ENCODE peak calls at places on chromosome 21, in ten cellular contexts. T is body of pancreas, F is astrocyte of the cerebellum, V is adrenal gland, I is Panc1, W is fibroblast of the aortic adventitia, E is heart right ventricle, A is upper lobe of right lung, O is IMR-90, H is breast epithelium. Y is an unnamed sample.

GRCh38 chr21:42941696-42942085 is 16.3 kb upstream of the ERVH48-1 start:
- DNase-seq in T (no peak), F (no peak), V (no peak), I (no peak), W (no peak), E (no peak), A (peak; percentile 6), O (no peak), H (no peak), Y (peak; percentile 31)

GRCh38 chr21:43208561-43209332 is 39.9 kb downstream of the CRYAA start:
- DNase-seq in T (no peak), F (no peak), V (no peak), I (no peak), W (no peak), E (no peak), A (peak; percentile 49), O (no peak), H (peak; percentile 35), Y (no peak)

GRCh38 chr21:27570306-27570868 is 603.5 kb upstream of the ADAMTS5 start:
- DNase-seq in T (peak; percentile 53), F (peak; percentile 93), V (peak; percentile 36), I (no peak), W (peak; percentile 98), E (peak; percentile 31), A (no peak), O (peak; percentile 94), H (no peak), Y (peak; percentile 96)

GRCh38 chr21:44259082-44259705 is 2.5 kb downstream of the DNMT3L start:
- DNase-seq in T (no peak), F (no peak), V (no peak), I (no peak), W (no peak), E (no peak), A (no peak), O (peak; percentile 37), H (no peak), Y (no peak)

GRCh38 chr21:43585924-43586411 is 73.3 kb downstream of the HSF2BP start:
- DNase-seq in T (peak; percentile 89), F (peak; percentile 100), V (peak; percentile 90), I (peak; percentile 88), W (peak; percentile 100), E (no peak), A (no peak), O (peak; percentile 98), H (no peak), Y (peak; percentile 100)

GRCh38 chr21:46062471-46063211 is 35.3 kb upstream of the COL6A2 start:
- DNase-seq in T (no peak), F (no peak), V (no peak), I (no peak), W (no peak), E (no peak), A (no peak), O (no peak), H (no peak), Y (no peak)

GRCh38 chr21:46024983-46025860 is 43.7 kb downstream of the COL6A1 start:
- DNase-seq in T (no peak), F (no peak), V (no peak), I (no peak), W (peak; percentile 86), E (no peak), A (no peak), O (peak; percentile 67), H (no peak), Y (peak; percentile 19)

GRCh38 chr21:23016617-23017016 is 2018.4 kb downstream of the NCAM2 start:
- DNase-seq in T (no peak), F (no peak), V (no peak), I (peak; percentile 4), W (no peak), E (no peak), A (no peak), O (no peak), H (no peak), Y (no peak)

GRCh38 chr21:45304945-45305344 is 17.2 kb upstream of the POFUT2 start:
- DNase-seq in T (no peak), F (no peak), V (no peak), I (no peak), W (no peak), E (peak; percentile 9), A (no peak), O (no peak), H (no peak), Y (no peak)

GRCh38 chr21:19237603-19238002 is 834.0 kb upstream of the TMPRSS15 start:
- DNase-seq in T (no peak), F (no peak), V (no peak), I (no peak), W (no peak), E (no peak), A (no peak), O (no peak), H (no peak), Y (no peak)

GRCh38 chr21:43626390-43626789 is 32.9 kb downstream of the HSF2BP start:
- DNase-seq in T (no peak), F (no peak), V (no peak), I (no peak), W (no peak), E (no peak), A (no peak), O (peak; percentile 64), H (no peak), Y (no peak)

GRCh38 chr21:32611471-32611997 is 643 bp downstream of the CFAP298 start:
- DNase-seq in T (peak; percentile 11), F (no peak), V (peak; percentile 29), I (no peak), W (peak; percentile 11), E (peak; percentile 18), A (peak; percentile 73), O (peak; percentile 18), H (no peak), Y (peak; percentile 30)

GRCh38 chr21:21232320-21232719 is 234.1 kb downstream of the NCAM2 start:
- DNase-seq in T (no peak), F (peak; percentile 53), V (peak; percentile 43), I (peak; percentile 2), W (peak; percentile 77), E (no peak), A (no peak), O (peak; percentile 71), H (no peak), Y (no peak)

GRCh38 chr21:44887807-44888580 is 14.5 kb upstream of the PTTG1IP start:
- DNase-seq in T (no peak), F (no peak), V (peak; percentile 58), I (no peak), W (no peak), E (peak; percentile 17), A (no peak), O (no peak), H (no peak), Y (no peak)

GRCh38 chr21:24445517-24445916 is 1161.8 kb downstream of the MRPL39 start:
- DNase-seq in T (no peak), F (no peak), V (no peak), I (no peak), W (no peak), E (no peak), A (no peak), O (no peak), H (no peak), Y (no peak)

GRCh38 chr21:15222711-15223110 is 157.9 kb upstream of the NRIP1 start:
- DNase-seq in T (no peak), F (no peak), V (no peak), I (no peak), W (peak; percentile 29), E (no peak), A (no peak), O (no peak), H (no peak), Y (peak; percentile 35)
- H3K4me3 ChIP-seq in T (no peak overlapping the region), F (no peak overlapping the region), V (no peak overlapping the region), I (no peak overlapping the region), W (no peak overlapping the region), E (no peak overlapping the region), A (no peak overlapping the region), O (no peak overlapping the region), H (no peak overlapping the region), Y (no peak overlapping the region)

GRCh38 chr21:37370152-37371040 is 3.8 kb downstream of the DYRK1A start:
- DNase-seq in T (no peak), F (no peak), V (no peak), I (no peak), W (peak; percentile 65), E (no peak), A (no peak), O (peak; percentile 85), H (no peak), Y (peak; percentile 67)

GRCh38 chr21:37372127-37372731 is 5.7 kb downstream of the DYRK1A start:
- DNase-seq in T (no peak), F (no peak), V (no peak), I (no peak), W (no peak), E (no peak), A (no peak), O (no peak), H (no peak), Y (no peak)

GRCh38 chr21:37368536-37369279 is 2.1 kb downstream of the DYRK1A start:
- DNase-seq in T (no peak), F (no peak), V (peak; percentile 25), I (no peak), W (peak; percentile 58), E (no peak), A (no peak), O (peak; percentile 48), H (no peak), Y (peak; percentile 88)

GRCh38 chr21:37369307-37369854 is 2.8 kb downstream of the DYRK1A start:
- DNase-seq in T (no peak), F (no peak), V (no peak), I (no peak), W (no peak), E (no peak), A (no peak), O (no peak), H (no peak), Y (no peak)

DNA sequence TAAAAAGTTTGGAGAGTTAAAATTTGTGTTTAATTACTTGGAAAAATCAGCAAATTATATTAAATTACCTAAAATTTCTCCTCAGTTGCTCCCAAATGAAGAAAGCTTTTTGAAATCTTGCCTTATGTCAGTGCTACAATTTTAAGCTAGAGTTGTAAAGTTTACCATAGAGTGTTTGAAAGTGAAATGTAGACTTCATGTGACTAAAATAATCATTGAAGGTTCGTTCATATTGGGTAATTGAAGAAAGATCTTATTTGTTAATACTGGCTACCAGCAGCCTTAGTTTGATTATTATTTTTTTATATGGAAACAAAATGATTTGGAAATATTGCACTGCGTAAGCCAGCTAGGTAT is 4.4 kb downstream of the DYRK1A start:
- DNase-seq in T (no peak), F (no peak), V (no peak), I (no peak), W (no peak), E (no peak), A (no peak), O (no peak), H (no peak), Y (no peak)
- H3K4me3 ChIP-seq in T (no peak overlapping the region), F (no peak overlapping the region), V (no peak overlapping the region), I (no peak overlapping the region), W (peak overlapping the region; percentile 14), E (no peak overlapping the region), A (peak overlapping the region; percentile 70), O (no peak overlapping the region), H (no peak overlapping the region), Y (no peak overlapping the region)

GRCh38 chr21:34962136-34962535 is 87.0 kb downstream of the RUNX1 start:
- DNase-seq in T (no peak), F (no peak), V (no peak), I (no peak), W (no peak), E (no peak), A (no peak), O (no peak), H (no peak), Y (no peak)
- H3K4me3 ChIP-seq in T (no peak overlapping the region), F (no peak overlapping the region), V (no peak overlapping the region), I (no peak overlapping the region), W (no peak overlapping the region), E (no peak overlapping the region), A (no peak overlapping the region), O (no peak overlapping the region), H (no peak overlapping the region), Y (no peak overlapping the region)

GRCh38 chr21:41425588-41425953 is 468 bp upstream of the MX1 start:
- DNase-seq in T (no peak), F (no peak), V (no peak), I (no peak), W (no peak), E (no peak), A (no peak), O (no peak), H (no peak), Y (no peak)
- H3K4me3 ChIP-seq in T (no peak overlapping the region), F (peak overlapping the region; percentile 57), V (peak overlapping the region; percentile 91), I (peak overlapping the region; percentile 58), W (peak overlapping the region; percentile 69), E (peak overlapping the region; percentile 54), A (peak overlapping the region; percentile 59), O (peak overlapping the region; percentile 58), H (peak overlapping the region; percentile 70), Y (peak overlapping the region; percentile 60)